ENCODE peak calls at places on chromosome 10, in nine cellular contexts. B is heart left ventricle, I is Peyer's patch, D is neuronal stem cell, K is kidney, M is psoas muscle, S is heart right ventricle, Y is right lobe of liver, C is left ventricle myocardium inferior. G is an unnamed sample.

GRCh38 chr10:94042001-94042813 is 48.5 kb downstream of the PLCE1 start:
- DNase-seq in B (no peak), I (no peak), D (no peak), K (no peak), M (no peak), S (no peak), Y (no peak), C (no peak), G (no peak)

GRCh38 chr10:104330168-104331117 is 7.8 kb downstream of the ITPRIP start:
- DNase-seq in B (peak; percentile 63), I (no peak), D (no peak), K (peak; percentile 79), M (peak; percentile 71), S (peak; percentile 59), Y (no peak), C (no peak), G (no peak)

GRCh38 chr10:3467052-3467906 is 294.7 kb upstream of the PITRM1 start:
- DNase-seq in B (peak; percentile 84), I (no peak), D (no peak), K (peak; percentile 89), M (peak; percentile 84), S (peak; percentile 87), Y (peak; percentile 66), C (peak; percentile 82), G (no peak)

GRCh38 chr10:91907914-91908357 is 1.4 kb downstream of the FGFBP3 start:
- DNase-seq in B (no peak), I (no peak), D (no peak), K (peak; percentile 77), M (no peak), S (no peak), Y (no peak), C (no peak), G (no peak)

GRCh38 chr10:128553755-128554154 is 427.5 kb upstream of the MKI67 start:
- DNase-seq in B (no peak), I (no peak), D (no peak), K (no peak), M (no peak), S (no peak), Y (no peak), C (no peak), G (no peak)

GRCh38 chr10:31490858-31491504 is 172.0 kb downstream of the ZEB1 start:
- DNase-seq in B (no peak), I (no peak), D (peak; percentile 17), K (no peak), M (no peak), S (peak; percentile 23), Y (no peak), C (no peak), G (no peak)

GRCh38 chr10:74292871-74293427 is 141.9 kb downstream of the ADK start:
- DNase-seq in B (no peak), I (no peak), D (no peak), K (no peak), M (no peak), S (no peak), Y (no peak), C (no peak), G (no peak)

GRCh38 chr10:71769279-71769823 is 4.0 kb downstream of the VSIR start:
- DNase-seq in B (peak; percentile 30), I (no peak), D (no peak), K (peak; percentile 25), M (no peak), S (no peak), Y (no peak), C (no peak), G (no peak)

GRCh38 chr10:86964061-86964846 is 4.0 kb upstream of the ADIRF start:
- DNase-seq in B (peak; percentile 26), I (no peak), D (no peak), K (peak; percentile 58), M (no peak), S (no peak), Y (peak; percentile 38), C (no peak), G (no peak)

GRCh38 chr10:133110609-133111275 is 23.0 kb downstream of the ADGRA1 start:
- DNase-seq in B (no peak), I (no peak), D (no peak), K (no peak), M (no peak), S (no peak), Y (no peak), C (no peak), G (no peak)

GRCh38 chr10:64091889-64092288 is 570.7 kb downstream of the REEP3 start:
- DNase-seq in B (no peak), I (no peak), D (no peak), K (no peak), M (no peak), S (no peak), Y (no peak), C (no peak), G (no peak)

GRCh38 chr10:21888959-21889358 is 114.6 kb downstream of the DNAJC1 start:
- DNase-seq in B (no peak), I (no peak), D (no peak), K (no peak), M (no peak), S (no peak), Y (no peak), C (no peak), G (no peak)

GRCh38 chr10:114523876-114524275 is 119.6 kb upstream of the AFAP1L2 start:
- DNase-seq in B (no peak), I (no peak), D (no peak), K (no peak), M (no peak), S (no peak), Y (no peak), C (no peak), G (peak; percentile 70)
- H3K4me1 ChIP-seq in B (peaks cover 80% of the 10 kb centered on the region), I (peaks cover 50% of the 10 kb centered on the region), D (peaks cover 26% of the 10 kb centered on the region), K (peaks cover 4% of the 10 kb centered on the region), M (peaks cover 10% of the 10 kb centered on the region), S (peaks cover 68% of the 10 kb centered on the region), Y (no peaks in the 10 kb centered on the region), C (peaks cover 100% of the 10 kb centered on the region), G (peaks cover 46% of the 10 kb centered on the region)

DNA sequence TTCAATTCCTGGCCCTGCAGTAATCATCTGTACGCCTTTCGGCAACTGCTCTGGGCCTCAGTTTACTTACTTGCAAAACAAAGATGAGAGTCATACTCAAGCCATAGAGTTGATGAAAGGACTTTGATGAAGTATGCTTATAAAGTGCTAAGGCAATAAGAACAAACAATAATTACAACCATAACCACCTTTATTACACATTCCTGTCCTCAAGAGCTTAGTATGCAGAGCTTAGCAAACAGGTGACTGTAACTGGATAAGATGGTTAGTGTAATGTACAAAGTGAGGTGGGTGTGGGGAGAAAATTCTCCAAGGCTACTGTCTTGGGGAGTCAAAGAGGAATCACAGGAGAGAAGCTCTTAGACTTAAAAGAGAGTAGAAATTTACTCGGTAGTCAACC is 116.9 kb upstream of the AFAP1L2 start:
- DNase-seq in B (no peak), I (no peak), D (no peak), K (no peak), M (no peak), S (no peak), Y (no peak), C (no peak), G (no peak)
- H3K4me1 ChIP-seq in B (peaks cover 90% of the 10 kb centered on the region), I (peaks cover 37% of the 10 kb centered on the region), D (peaks cover 32% of the 10 kb centered on the region), K (peaks cover 2% of the 10 kb centered on the region), M (no peaks in the 10 kb centered on the region), S (peaks cover 75% of the 10 kb centered on the region), Y (no peaks in the 10 kb centered on the region), C (peaks cover 100% of the 10 kb centered on the region), G (peaks cover 53% of the 10 kb centered on the region)

GRCh38 chr10:75410135-75410787 is 8.7 kb upstream of the ZNF503 start:
- DNase-seq in B (no peak), I (no peak), D (no peak), K (no peak), M (no peak), S (peak; percentile 47), Y (no peak), C (peak; percentile 33), G (no peak)

GRCh38 chr10:75408911-75409885 is 7.6 kb upstream of the ZNF503 start:
- DNase-seq in B (peak; percentile 81), I (peak; percentile 86), D (no peak), K (peak; percentile 91), M (peak; percentile 78), S (peak; percentile 78), Y (peak; percentile 87), C (peak; percentile 83), G (no peak)

GRCh38 chr10:75407716-75408511 is 6.3 kb upstream of the ZNF503 start:
- DNase-seq in B (peak; percentile 53), I (no peak), D (peak; percentile 40), K (peak; percentile 90), M (peak; percentile 37), S (peak; percentile 44), Y (no peak), C (peak; percentile 60), G (no peak)

GRCh38 chr10:75407296-75407715 is 5.7 kb upstream of the ZNF503 start:
- DNase-seq in B (no peak), I (no peak), D (peak; percentile 30), K (peak; percentile 74), M (no peak), S (no peak), Y (no peak), C (no peak), G (no peak)

DNA sequence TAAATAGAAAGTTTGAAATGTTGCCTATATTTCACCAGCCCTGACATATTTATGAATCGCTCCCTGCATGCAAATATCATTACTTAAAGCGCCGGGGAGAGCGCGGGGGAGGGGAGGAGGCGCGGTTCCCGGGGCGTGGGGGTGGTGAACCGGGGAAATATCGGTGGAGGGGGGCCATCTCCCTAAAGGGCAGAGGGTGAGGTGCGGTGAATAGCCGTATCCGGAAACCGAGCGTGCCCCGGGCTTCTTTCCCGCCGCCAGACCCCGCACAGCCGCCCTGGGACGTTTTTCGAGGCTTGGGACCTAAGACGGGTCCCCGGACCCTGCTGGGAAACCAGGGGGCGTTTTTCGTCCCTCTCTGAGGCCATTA is 6.9 kb upstream of the ZNF503 start:
- DNase-seq in B (no peak), I (no peak), D (no peak), K (peak; percentile 78), M (peak; percentile 33), S (peak; percentile 17), Y (no peak), C (peak; percentile 21), G (no peak)
- H3K4me1 ChIP-seq in B (peaks cover 19% of the 10 kb centered on the region), I (peaks cover 20% of the 10 kb centered on the region), D (peaks cover 5% of the 10 kb centered on the region), K (peaks cover 11% of the 10 kb centered on the region), M (peaks cover 5% of the 10 kb centered on the region), S (peaks cover 45% of the 10 kb centered on the region), Y (no peaks in the 10 kb centered on the region), C (peaks cover 54% of the 10 kb centered on the region), G (peaks cover 37% of the 10 kb centered on the region)

DNA sequence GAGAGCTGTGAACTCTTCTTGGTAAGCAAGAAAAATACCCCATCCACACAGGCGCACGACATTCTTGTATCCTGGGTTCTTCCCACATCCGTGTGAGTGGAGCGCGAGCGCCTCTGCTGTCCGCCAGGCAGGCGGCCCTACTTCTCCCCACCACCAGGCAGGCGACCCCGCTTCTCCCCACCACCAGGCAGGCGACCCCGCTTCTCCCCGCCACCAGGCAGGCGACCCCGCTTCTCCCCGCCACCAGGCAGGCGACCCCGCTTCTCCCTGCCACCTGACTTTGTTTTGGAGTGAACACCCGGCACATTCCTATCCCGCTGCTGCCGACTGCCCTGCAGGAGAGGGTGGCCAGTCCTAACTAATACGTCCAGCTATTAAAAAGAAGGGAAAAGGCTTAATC is 120.8 kb downstream of the NT5C2 start:
- DNase-seq in B (no peak), I (no peak), D (no peak), K (no peak), M (no peak), S (no peak), Y (no peak), C (no peak), G (no peak)
- H3K4me1 ChIP-seq in B (no peaks in the 10 kb centered on the region), I (no peaks in the 10 kb centered on the region), D (no peaks in the 10 kb centered on the region), K (peaks cover 12% of the 10 kb centered on the region), M (no peaks in the 10 kb centered on the region), S (peaks cover 19% of the 10 kb centered on the region), Y (no peaks in the 10 kb centered on the region), C (no peaks in the 10 kb centered on the region), G (peaks cover 15% of the 10 kb centered on the region)

GRCh38 chr10:109920011-109920410 is 3.3 kb downstream of the XPNPEP1 start:
- DNase-seq in B (no peak), I (no peak), D (no peak), K (no peak), M (no peak), S (no peak), Y (no peak), C (no peak), G (no peak)
- H3K4me1 ChIP-seq in B (peaks cover 21% of the 10 kb centered on the region), I (peaks cover 47% of the 10 kb centered on the region), D (peaks cover 7% of the 10 kb centered on the region), K (peaks cover 18% of the 10 kb centered on the region), M (peaks cover 23% of the 10 kb centered on the region), S (peaks cover 72% of the 10 kb centered on the region), Y (no peaks in the 10 kb centered on the region), C (peaks cover 51% of the 10 kb centered on the region), G (peaks cover 40% of the 10 kb centered on the region)

G was measured in CD4-positive, CD25-positive, alpha-beta regulatory T cell.